ENCODE peak calls at places on chromosomes 16 and 17, in six cellular contexts. E, T, A, N, P and H are unnamed samples.

GRCh38 chr16:89863741-89864391 is 9.5 kb upstream of the TCF25 start:
- DNase-seq in E (no peak), T (no peak), A (peak; percentile 40), N (no peak), P (no peak), H (no peak)

GRCh38 chr16:9003322-9003721 is 39.6 kb upstream of the USP7 start:
- DNase-seq in E (no peak), T (no peak), A (no peak), N (peak; percentile 52), P (peak; percentile 86), H (no peak)

GRCh38 chr17:42153919-42154491 is 784 bp downstream of the RAB5C start:
- DNase-seq in E (no peak), T (no peak), A (peak; percentile 29), N (peak; percentile 57), P (no peak), H (no peak)

GRCh38 chr17:33291248-33292183 is 1.6 kb downstream of the ASIC2 start:
- DNase-seq in E (no peak), T (no peak), A (peak; percentile 31), N (peak; percentile 50), P (no peak), H (peak; percentile 72)

GRCh38 chr16:77971306-77972131 is 50.8 kb upstream of the CLEC3A start:
- DNase-seq in E (peak; percentile 79), T (peak; percentile 51), A (peak; percentile 75), N (peak; percentile 91), P (peak; percentile 83), H (peak; percentile 83)

GRCh38 chr17:28133562-28133970 is 91.1 kb downstream of the NLK start:
- DNase-seq in E (no peak), T (no peak), A (peak; percentile 89), N (no peak), P (no peak), H (no peak)

GRCh38 chr16:23410176-23410575 is 42.8 kb downstream of the COG7 start:
- DNase-seq in E (no peak), T (no peak), A (peak; percentile 23), N (no peak), P (no peak), H (no peak)

GRCh38 chr17:30477758-30478115 is 529 bp downstream of the GOSR1 start:
- DNase-seq in E (no peak), T (no peak), A (peak; percentile 19), N (peak; percentile 35), P (no peak), H (no peak)

GRCh38 chr17:72503556-72503955 is 382.7 kb downstream of the SOX9 start:
- DNase-seq in E (no peak), T (no peak), A (no peak), N (no peak), P (no peak), H (no peak)

GRCh38 chr17:28334176-28334575 is 1.1 kb downstream of the IFT20 start:
- DNase-seq in E (no peak), T (no peak), A (peak; percentile 19), N (no peak), P (no peak), H (no peak)

GRCh38 chr17:37024181-37024637 is 75.5 kb downstream of the AATF start:
- DNase-seq in E (no peak), T (no peak), A (no peak), N (no peak), P (no peak), H (no peak)

GRCh38 chr17:74089869-74090464 is 113.5 kb upstream of the RPL38 start:
- DNase-seq in E (peak; percentile 26), T (no peak), A (no peak), N (peak; percentile 55), P (peak; percentile 52), H (peak; percentile 98)

GRCh38 chr17:73954981-73955380 is 248.5 kb upstream of the RPL38 start:
- DNase-seq in E (no peak), T (no peak), A (no peak), N (no peak), P (peak; percentile 45), H (no peak)

GRCh38 chr16:11612110-11612981 is 25.6 kb upstream of the LITAF start:
- DNase-seq in E (no peak), T (no peak), A (no peak), N (peak; percentile 82), P (peak; percentile 90), H (no peak)

GRCh38 chr17:19011581-19011980 is 7.0 kb upstream of the FAM83G start:
- DNase-seq in E (no peak), T (no peak), A (no peak), N (no peak), P (no peak), H (no peak)

GRCh38 chr16:48053346-48053745 is 102.4 kb downstream of the ABCC12 start:
- DNase-seq in E (no peak), T (no peak), A (peak; percentile 69), N (peak; percentile 67), P (no peak), H (no peak)

GRCh38 chr17:83181991-83182619 is 102.7 kb downstream of the METRNL start:
- DNase-seq in E (no peak), T (no peak), A (no peak), N (peak; percentile 2), P (no peak), H (peak; percentile 11)

GRCh38 chr17:17690156-17690737 is 9.0 kb downstream of the RAI1 start:
- DNase-seq in E (no peak), T (no peak), A (no peak), N (no peak), P (peak; percentile 58), H (no peak)

GRCh38 chr17:57995076-57995956 is 7.3 kb upstream of the VEZF1 start:
- DNase-seq in E (peak; percentile 60), T (peak; percentile 9), A (peak; percentile 81), N (peak; percentile 84), P (peak; percentile 66), H (peak; percentile 84)

GRCh38 chr17:34609210-34609609 is 29.8 kb downstream of the TMEM132E start:
- DNase-seq in E (no peak), T (no peak), A (no peak), N (no peak), P (no peak), H (peak; percentile 38)

GRCh38 chr17:48570325-48571023 is 7.7 kb downstream of the HOXB4 start:
- DNase-seq in E (no peak), T (no peak), A (peak; percentile 63), N (no peak), P (no peak), H (no peak)

GRCh38 chr16:22195445-22195694 is 10.7 kb upstream of the EEF2K start:
- DNase-seq in E (no peak), T (no peak), A (no peak), N (no peak), P (no peak), H (no peak)

GRCh38 chr16:22194707-22195444 is 11.2 kb upstream of the EEF2K start:
- DNase-seq in E (no peak), T (no peak), A (no peak), N (no peak), P (no peak), H (no peak)

GRCh38 chr16:22195695-22196558 is 10.2 kb upstream of the EEF2K start:
- DNase-seq in E (peak; percentile 88), T (peak; percentile 33), A (peak; percentile 87), N (peak; percentile 92), P (peak; percentile 94), H (peak; percentile 84)

GRCh38 chr16:22202261-22202637 is 3.8 kb upstream of the EEF2K start:
- DNase-seq in E (no peak), T (no peak), A (no peak), N (no peak), P (no peak), H (no peak)

GRCh38 chr16:22198547-22199293 is 7.4 kb upstream of the EEF2K start:
- DNase-seq in E (no peak), T (no peak), A (peak; percentile 9), N (no peak), P (no peak), H (peak; percentile 28)
- TF ChIP-seq CTCF in E (no peak), T (no peak), A (peak; percentile 20), N (no peak), P (no peak), H (peak; percentile 38)

DNA sequence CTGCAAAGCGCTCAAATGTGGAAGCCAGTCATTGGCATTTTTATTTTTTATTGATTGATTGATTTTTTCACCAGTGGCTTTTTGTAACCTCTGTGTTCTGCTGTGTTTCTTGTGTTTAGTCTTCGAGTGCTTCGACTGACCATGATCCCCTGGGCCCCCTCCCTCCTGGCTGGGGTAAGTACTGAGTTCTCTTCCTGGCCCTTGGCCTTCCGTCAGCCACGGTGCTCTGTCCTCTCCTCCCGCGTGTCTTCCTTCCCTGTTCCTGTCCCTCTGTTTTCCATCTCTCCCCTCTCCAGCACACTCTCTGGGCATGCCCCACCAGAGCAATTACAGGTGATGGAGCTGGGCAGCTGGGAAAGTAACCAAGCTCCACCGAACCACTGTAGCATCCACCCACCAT is 25.8 kb upstream of the CLEC18A start:
- DNase-seq in E (no peak), T (no peak), A (no peak), N (no peak), P (no peak), H (no peak)
- H3K27ac ChIP-seq in E (peak overlapping the region; percentile 97), T (peak overlapping the region; percentile 96), A (no peak overlapping the region), N (peak overlapping the region; percentile 86), P (peak overlapping the region; percentile 67), H (no peak overlapping the region)

GRCh38 chr17:725746-726145 is 6.7 kb upstream of the TLCD3A start:
- DNase-seq in E (no peak), T (no peak), A (no peak), N (no peak), P (no peak), H (no peak)
- H3K36me3 ChIP-seq in E (no peaks in the 10 kb centered on the region), T (no peaks in the 10 kb centered on the region), A (no peaks in the 10 kb centered on the region), N (no peaks in the 10 kb centered on the region), P (peaks cover 3% of the 10 kb centered on the region), H (no peaks in the 10 kb centered on the region)

GRCh38 chr17:1782171-1782567 is 20.3 kb downstream of the SERPINF1 start:
- DNase-seq in E (no peak), T (no peak), A (no peak), N (no peak), P (no peak), H (no peak)

GRCh38 chr17:1786708-1787107 is 24.8 kb downstream of the SERPINF1 start:
- DNase-seq in E (no peak), T (no peak), A (peak; percentile 16), N (no peak), P (no peak), H (no peak)

GRCh38 chr17:1785925-1786324 is 24.1 kb downstream of the SERPINF1 start:
- DNase-seq in E (peak; percentile 64), T (no peak), A (no peak), N (no peak), P (no peak), H (no peak)

GRCh38 chr17:1783271-1783670 is 21.4 kb downstream of the SERPINF1 start:
- DNase-seq in E (no peak), T (no peak), A (no peak), N (no peak), P (no peak), H (no peak)

DNA sequence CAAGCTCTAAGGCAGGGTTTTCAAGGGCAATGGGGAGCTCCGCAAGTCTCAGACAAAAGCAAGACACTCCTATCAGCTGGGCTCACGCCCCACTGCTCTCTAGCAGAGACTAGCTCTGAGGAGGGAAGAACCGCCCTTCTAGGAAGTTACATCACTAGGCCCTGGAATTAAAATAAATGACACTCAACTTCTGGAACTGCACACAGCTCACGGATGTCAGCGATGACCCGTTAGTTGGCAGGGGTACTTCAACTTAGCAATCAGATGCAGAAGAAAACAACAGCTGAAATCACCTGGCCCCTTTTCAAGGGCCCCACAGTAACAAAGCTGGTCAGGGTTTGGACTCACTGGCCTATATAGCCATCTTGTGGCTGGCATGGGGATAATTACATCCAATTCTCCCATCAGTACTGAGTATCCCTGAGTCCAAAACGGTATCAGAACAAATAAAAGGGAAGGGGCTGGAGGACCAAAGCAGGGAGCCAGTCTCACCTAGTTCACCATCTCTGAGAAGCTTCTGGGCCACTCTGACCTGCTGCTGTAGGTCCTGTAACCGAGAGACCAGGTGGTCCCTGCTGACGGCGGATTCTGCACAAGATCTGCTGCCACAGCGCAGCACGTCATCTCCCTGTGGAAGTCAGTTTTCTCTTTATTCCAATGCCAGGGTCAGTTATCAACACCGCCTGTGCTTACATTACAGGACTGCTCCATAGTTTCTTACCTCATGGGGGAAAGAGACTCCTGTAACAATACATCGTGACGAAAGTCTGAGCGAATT is 22.2 kb downstream of the SERPINF1 start:
- DNase-seq in E (peak; percentile 97), T (peak; percentile 69), A (peak; percentile 86), N (peak; percentile 77), P (peak; percentile 63), H (no peak)
- TF ChIP-seq CTCF in E (peak; percentile 92), T (peak; percentile 66), A (peak; percentile 80), N (peak; percentile 77), P (peak; percentile 40), H (peak; percentile 50)